ENCODE peak calls at places on chromosomes 16 and 17, in nine cellular contexts. One of them, this sample, is unnamed.

GRCh38 chr17:65785109-65785508 is 223.7 kb upstream of the AXIN2 start:
- DNase-seq in left cardiac atrium: no peak
- DNase-seq in HT-29: peak
- DNase-seq in SK-N-SH: no peak
- DNase-seq in mammary epithelial cell: peak
- DNase-seq in CD8-positive, alpha-beta T cell: no peak
- DNase-seq in body of pancreas: no peak
- DNase-seq in memory B cell: no peak
- DNase-seq in anterior cingulate cortex: no peak
- DNase-seq in this sample: no peak

GRCh38 chr16:66397736-66398433 is 29.2 kb upstream of the BEAN1 start:
- DNase-seq in left cardiac atrium: no peak
- DNase-seq in HT-29: no peak
- DNase-seq in SK-N-SH: no peak
- DNase-seq in mammary epithelial cell: no peak
- DNase-seq in CD8-positive, alpha-beta T cell: no peak
- DNase-seq in body of pancreas: no peak
- DNase-seq in memory B cell: no peak
- DNase-seq in anterior cingulate cortex: no peak
- DNase-seq in this sample: no peak

GRCh38 chr16:86635181-86635580 is 56.8 kb downstream of the FOXL1 start:
- DNase-seq in left cardiac atrium: peak
- DNase-seq in HT-29: no peak
- DNase-seq in SK-N-SH: no peak
- DNase-seq in mammary epithelial cell: no peak
- DNase-seq in CD8-positive, alpha-beta T cell: no peak
- DNase-seq in body of pancreas: no peak
- DNase-seq in memory B cell: no peak
- DNase-seq in anterior cingulate cortex: no peak
- DNase-seq in this sample: no peak

GRCh38 chr17:19542247-19542646 is 8.6 kb downstream of the SLC47A1 start:
- DNase-seq in left cardiac atrium: no peak
- DNase-seq in HT-29: no peak
- DNase-seq in SK-N-SH: no peak
- DNase-seq in mammary epithelial cell: no peak
- DNase-seq in CD8-positive, alpha-beta T cell: no peak
- DNase-seq in body of pancreas: no peak
- DNase-seq in memory B cell: no peak
- DNase-seq in anterior cingulate cortex: no peak
- DNase-seq in this sample: no peak

GRCh38 chr17:62704381-62704971 is 77.0 kb downstream of the MRC2 start:
- DNase-seq in left cardiac atrium: peak
- DNase-seq in HT-29: no peak
- DNase-seq in SK-N-SH: no peak
- DNase-seq in mammary epithelial cell: peak
- DNase-seq in CD8-positive, alpha-beta T cell: no peak
- DNase-seq in body of pancreas: peak
- DNase-seq in memory B cell: peak
- DNase-seq in anterior cingulate cortex: peak
- DNase-seq in this sample: peak

GRCh38 chr17:61425682-61426481 is 26.2 kb downstream of the TBX2 start:
- DNase-seq in left cardiac atrium: no peak
- DNase-seq in HT-29: no peak
- DNase-seq in SK-N-SH: peak
- DNase-seq in mammary epithelial cell: no peak
- DNase-seq in CD8-positive, alpha-beta T cell: no peak
- DNase-seq in body of pancreas: no peak
- DNase-seq in memory B cell: no peak
- DNase-seq in anterior cingulate cortex: no peak
- DNase-seq in this sample: no peak

GRCh38 chr17:55161935-55162555 is 102.7 kb upstream of the HLF start:
- DNase-seq in left cardiac atrium: no peak
- DNase-seq in HT-29: no peak
- DNase-seq in SK-N-SH: no peak
- DNase-seq in mammary epithelial cell: peak
- DNase-seq in CD8-positive, alpha-beta T cell: no peak
- DNase-seq in body of pancreas: no peak
- DNase-seq in memory B cell: no peak
- DNase-seq in anterior cingulate cortex: no peak
- DNase-seq in this sample: no peak

GRCh38 chr16:29686740-29687327 is 7.9 kb downstream of the QPRT start:
- DNase-seq in left cardiac atrium: no peak
- DNase-seq in HT-29: no peak
- DNase-seq in SK-N-SH: no peak
- DNase-seq in mammary epithelial cell: no peak
- DNase-seq in CD8-positive, alpha-beta T cell: no peak
- DNase-seq in body of pancreas: no peak
- DNase-seq in memory B cell: no peak
- DNase-seq in anterior cingulate cortex: no peak
- DNase-seq in this sample: no peak